ENCODE peak calls at places on chromosomes 3 and 15, in five cellular contexts. One of them, this sample, is unnamed.
A peak's percentile ranks its signal among the peaks of the same experiment; 100 is the strongest.

GRCh38 chr3:14139771-14140170 is 14.9 kb downstream of the TMEM43 start:
- DNase-seq in IMR-90: no peak
- DNase-seq in AG10803: peak; percentile 66
- DNase-seq in left ventricle myocardium inferior: no peak
- DNase-seq in dorsolateral prefrontal cortex: no peak
- DNase-seq in this sample: no peak

GRCh38 chr3:132405188-132405587 is 12.1 kb upstream of the DNAJC13 start:
- DNase-seq in IMR-90: no peak
- DNase-seq in AG10803: peak; percentile 13
- DNase-seq in left ventricle myocardium inferior: no peak
- DNase-seq in dorsolateral prefrontal cortex: no peak
- DNase-seq in this sample: no peak

GRCh38 chr3:101870138-101870537 is 20.8 kb downstream of the NFKBIZ start:
- DNase-seq in IMR-90: no peak
- DNase-seq in AG10803: no peak
- DNase-seq in left ventricle myocardium inferior: no peak
- DNase-seq in dorsolateral prefrontal cortex: no peak
- DNase-seq in this sample: no peak

GRCh38 chr3:45123841-45124269 is 22.3 kb downstream of the CDCP1 start:
- DNase-seq in IMR-90: peak; percentile 91
- DNase-seq in AG10803: peak; percentile 93
- DNase-seq in left ventricle myocardium inferior: no peak
- DNase-seq in dorsolateral prefrontal cortex: no peak
- DNase-seq in this sample: no peak

GRCh38 chr3:166560253-166560652 is 723.0 kb upstream of the BCHE start:
- DNase-seq in IMR-90: no peak
- DNase-seq in AG10803: no peak
- DNase-seq in left ventricle myocardium inferior: no peak
- DNase-seq in dorsolateral prefrontal cortex: no peak
- DNase-seq in this sample: no peak

GRCh38 chr3:107117922-107118576 is 259.2 kb upstream of the CCDC54 start:
- DNase-seq in IMR-90: peak; percentile 80
- DNase-seq in AG10803: peak; percentile 83
- DNase-seq in left ventricle myocardium inferior: no peak
- DNase-seq in dorsolateral prefrontal cortex: peak; percentile 63
- DNase-seq in this sample: peak; percentile 32

GRCh38 chr15:36251450-36251849 is 328.0 kb upstream of the CDIN1 start:
- DNase-seq in IMR-90: no peak
- DNase-seq in AG10803: no peak
- DNase-seq in left ventricle myocardium inferior: no peak
- DNase-seq in dorsolateral prefrontal cortex: no peak
- DNase-seq in this sample: no peak

GRCh38 chr3:27528798-27529197 is 44.6 kb upstream of the SLC4A7 start:
- DNase-seq in IMR-90: no peak
- DNase-seq in AG10803: no peak
- DNase-seq in left ventricle myocardium inferior: no peak
- DNase-seq in dorsolateral prefrontal cortex: no peak
- DNase-seq in this sample: no peak

GRCh38 chr15:73305331-73306211 is 63.2 kb downstream of the HCN4 start:
- DNase-seq in IMR-90: peak; percentile 65
- DNase-seq in AG10803: peak; percentile 61
- DNase-seq in left ventricle myocardium inferior: no peak
- DNase-seq in dorsolateral prefrontal cortex: no peak
- DNase-seq in this sample: peak; percentile 45

GRCh38 chr3:175585898-175586297 is 726.8 kb downstream of the NAALADL2 start:
- DNase-seq in IMR-90: peak; percentile 87
- DNase-seq in AG10803: peak; percentile 34
- DNase-seq in left ventricle myocardium inferior: no peak
- DNase-seq in dorsolateral prefrontal cortex: no peak
- DNase-seq in this sample: no peak

GRCh38 chr3:47433796-47434195 is 41.9 kb downstream of the SCAP start:
- DNase-seq in IMR-90: no peak
- DNase-seq in AG10803: no peak
- DNase-seq in left ventricle myocardium inferior: no peak
- DNase-seq in dorsolateral prefrontal cortex: no peak
- DNase-seq in this sample: no peak

GRCh38 chr3:154356009-154356408 is 31.7 kb upstream of the DHX36 start:
- DNase-seq in IMR-90: no peak
- DNase-seq in AG10803: no peak
- DNase-seq in left ventricle myocardium inferior: no peak
- DNase-seq in dorsolateral prefrontal cortex: no peak
- DNase-seq in this sample: no peak

GRCh38 chr15:74322558-74323180 is 44.8 kb downstream of the CYP11A1 start:
- DNase-seq in IMR-90: peak; percentile 58
- DNase-seq in AG10803: peak; percentile 58
- DNase-seq in left ventricle myocardium inferior: peak; percentile 59
- DNase-seq in dorsolateral prefrontal cortex: peak; percentile 78
- DNase-seq in this sample: peak; percentile 67

GRCh38 chr15:51025454-51025846 is 69.3 kb downstream of the TNFAIP8L3 start:
- DNase-seq in IMR-90: no peak
- DNase-seq in AG10803: no peak
- DNase-seq in left ventricle myocardium inferior: no peak
- DNase-seq in dorsolateral prefrontal cortex: no peak
- DNase-seq in this sample: no peak

GRCh38 chr3:151644986-151645385 is 88.7 kb upstream of the AADACL2 start:
- DNase-seq in IMR-90: no peak
- DNase-seq in AG10803: no peak
- DNase-seq in left ventricle myocardium inferior: no peak
- DNase-seq in dorsolateral prefrontal cortex: no peak
- DNase-seq in this sample: no peak
- TF ChIP-seq CTCF in IMR-90: no peak
- TF ChIP-seq CTCF in AG10803: no peak
- TF ChIP-seq CTCF in left ventricle myocardium inferior: no peak
- TF ChIP-seq CTCF in dorsolateral prefrontal cortex: no peak
- TF ChIP-seq CTCF in this sample: no peak

GRCh38 chr15:65926459-65926858 is 57.2 kb downstream of the RAB11A start:
- DNase-seq in IMR-90: no peak
- DNase-seq in AG10803: no peak
- DNase-seq in left ventricle myocardium inferior: no peak
- DNase-seq in dorsolateral prefrontal cortex: no peak
- DNase-seq in this sample: no peak

GRCh38 chr15:65926899-65927298 is 57.6 kb downstream of the RAB11A start:
- DNase-seq in IMR-90: no peak
- DNase-seq in AG10803: no peak
- DNase-seq in left ventricle myocardium inferior: no peak
- DNase-seq in dorsolateral prefrontal cortex: no peak
- DNase-seq in this sample: no peak

GRCh38 chr15:65925338-65925737 is 56.0 kb downstream of the RAB11A start:
- DNase-seq in IMR-90: no peak
- DNase-seq in AG10803: no peak
- DNase-seq in left ventricle myocardium inferior: no peak
- DNase-seq in dorsolateral prefrontal cortex: no peak
- DNase-seq in this sample: no peak

GRCh38 chr15:65929573-65929972 is 60.3 kb downstream of the RAB11A start:
- DNase-seq in IMR-90: no peak
- DNase-seq in AG10803: no peak
- DNase-seq in left ventricle myocardium inferior: no peak
- DNase-seq in dorsolateral prefrontal cortex: no peak
- DNase-seq in this sample: no peak

GRCh38 chr15:65927545-65927944 is 58.3 kb downstream of the RAB11A start:
- DNase-seq in IMR-90: no peak
- DNase-seq in AG10803: no peak
- DNase-seq in left ventricle myocardium inferior: no peak
- DNase-seq in dorsolateral prefrontal cortex: no peak
- DNase-seq in this sample: no peak
- TF ChIP-seq CTCF in IMR-90: peak; percentile 19
- TF ChIP-seq CTCF in AG10803: peak; percentile 37
- TF ChIP-seq CTCF in left ventricle myocardium inferior: peak; percentile 14
- TF ChIP-seq CTCF in dorsolateral prefrontal cortex: no peak
- TF ChIP-seq CTCF in this sample: no peak

DNA sequence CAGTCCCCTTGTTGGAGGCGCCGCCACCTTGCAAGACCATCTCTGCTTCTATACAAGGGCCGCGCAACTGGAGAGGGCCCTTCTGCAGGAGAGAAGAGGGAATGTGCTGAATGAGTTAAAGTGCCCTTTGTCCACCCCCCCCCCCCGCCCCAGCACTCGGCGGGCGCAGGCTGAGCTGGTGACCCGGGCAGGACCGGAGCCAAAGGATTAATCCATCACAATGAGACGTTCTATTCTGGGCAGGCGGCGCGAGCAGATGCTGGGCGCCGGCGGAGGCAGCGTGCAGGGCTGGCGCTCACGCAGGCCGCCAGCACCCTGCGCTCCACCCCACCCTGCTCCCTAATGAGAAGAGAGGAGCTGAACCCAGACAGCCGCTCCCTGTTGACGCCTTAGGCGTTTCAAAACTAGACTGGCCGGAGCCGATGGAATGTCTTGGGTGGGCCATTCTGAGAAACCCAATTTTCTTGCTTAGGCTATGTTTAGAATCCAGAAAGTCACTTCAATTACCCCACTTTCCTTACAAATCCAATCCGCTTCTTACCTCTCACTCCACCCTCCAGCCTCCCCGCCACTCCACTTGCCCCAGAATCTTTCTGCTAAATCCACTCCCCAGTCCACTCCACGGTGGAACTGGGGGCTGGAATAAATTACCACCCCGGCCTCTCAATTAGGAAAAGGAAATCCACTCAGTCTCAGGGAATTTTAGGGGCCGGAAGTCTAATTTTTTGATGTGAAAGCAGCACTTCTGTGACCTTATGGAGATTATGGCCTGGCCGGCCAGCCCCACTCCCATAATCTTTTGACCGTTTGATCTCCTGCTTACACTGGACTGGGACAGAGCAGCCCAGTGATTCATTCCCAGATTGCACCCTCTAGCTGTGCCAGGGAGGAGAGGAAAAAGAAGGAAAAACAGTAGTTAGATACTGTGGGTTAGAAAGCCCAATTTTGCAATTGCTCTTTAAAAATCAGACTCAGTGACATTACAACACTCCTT is 32.7 kb downstream of the GJD2 start:
- DNase-seq in IMR-90: peak; percentile 40
- DNase-seq in AG10803: peak; percentile 92
- DNase-seq in left ventricle myocardium inferior: peak; percentile 73
- DNase-seq in dorsolateral prefrontal cortex: peak; percentile 77
- DNase-seq in this sample: peak; percentile 48
- TF ChIP-seq CTCF in IMR-90: no peak
- TF ChIP-seq CTCF in AG10803: peak; percentile 38
- TF ChIP-seq CTCF in left ventricle myocardium inferior: peak; percentile 28
- TF ChIP-seq CTCF in dorsolateral prefrontal cortex: no peak
- TF ChIP-seq CTCF in this sample: no peak

GRCh38 chr3:100637197-100637631 is 27.8 kb downstream of the ADGRG7 start:
- DNase-seq in IMR-90: peak; percentile 28
- DNase-seq in AG10803: no peak
- DNase-seq in left ventricle myocardium inferior: no peak
- DNase-seq in dorsolateral prefrontal cortex: no peak
- DNase-seq in this sample: no peak

GRCh38 chr3:100630664-100631063 is 21.3 kb downstream of the ADGRG7 start:
- DNase-seq in IMR-90: peak; percentile 15
- DNase-seq in AG10803: no peak
- DNase-seq in left ventricle myocardium inferior: no peak
- DNase-seq in dorsolateral prefrontal cortex: no peak
- DNase-seq in this sample: no peak

GRCh38 chr3:100635273-100635701 is 25.9 kb downstream of the ADGRG7 start:
- DNase-seq in IMR-90: no peak
- DNase-seq in AG10803: no peak
- DNase-seq in left ventricle myocardium inferior: no peak
- DNase-seq in dorsolateral prefrontal cortex: no peak
- DNase-seq in this sample: no peak

GRCh38 chr3:100629728-100630127 is 20.3 kb downstream of the ADGRG7 start:
- DNase-seq in IMR-90: no peak
- DNase-seq in AG10803: no peak
- DNase-seq in left ventricle myocardium inferior: no peak
- DNase-seq in dorsolateral prefrontal cortex: no peak
- DNase-seq in this sample: no peak

GRCh38 chr3:100634493-100635272 is 25.3 kb downstream of the ADGRG7 start:
- DNase-seq in IMR-90: peak; percentile 6
- DNase-seq in AG10803: peak; percentile 38
- DNase-seq in left ventricle myocardium inferior: no peak
- DNase-seq in dorsolateral prefrontal cortex: no peak
- DNase-seq in this sample: no peak
- TF ChIP-seq CTCF in IMR-90: peak; percentile 4
- TF ChIP-seq CTCF in AG10803: no peak
- TF ChIP-seq CTCF in left ventricle myocardium inferior: no peak
- TF ChIP-seq CTCF in dorsolateral prefrontal cortex: no peak
- TF ChIP-seq CTCF in this sample: no peak

GRCh38 chr3:171453175-171453868 is 6.9 kb downstream of the TNIK start:
- DNase-seq in IMR-90: no peak
- DNase-seq in AG10803: no peak
- DNase-seq in left ventricle myocardium inferior: no peak
- DNase-seq in dorsolateral prefrontal cortex: no peak
- DNase-seq in this sample: peak; percentile 54
- TF ChIP-seq CTCF in IMR-90: peak; percentile 23
- TF ChIP-seq CTCF in AG10803: no peak
- TF ChIP-seq CTCF in left ventricle myocardium inferior: peak; percentile 16
- TF ChIP-seq CTCF in dorsolateral prefrontal cortex: peak; percentile 44
- TF ChIP-seq CTCF in this sample: peak; percentile 51

GRCh38 chr15:61621146-61621545 is 392.0 kb upstream of the RORA start:
- DNase-seq in IMR-90: no peak
- DNase-seq in AG10803: peak; percentile 9
- DNase-seq in left ventricle myocardium inferior: no peak
- DNase-seq in dorsolateral prefrontal cortex: peak; percentile 44
- DNase-seq in this sample: peak; percentile 19
- TF ChIP-seq CTCF in IMR-90: no peak
- TF ChIP-seq CTCF in AG10803: peak; percentile 48
- TF ChIP-seq CTCF in left ventricle myocardium inferior: peak; percentile 50
- TF ChIP-seq CTCF in dorsolateral prefrontal cortex: peak; percentile 49
- TF ChIP-seq CTCF in this sample: peak; percentile 74

DNA sequence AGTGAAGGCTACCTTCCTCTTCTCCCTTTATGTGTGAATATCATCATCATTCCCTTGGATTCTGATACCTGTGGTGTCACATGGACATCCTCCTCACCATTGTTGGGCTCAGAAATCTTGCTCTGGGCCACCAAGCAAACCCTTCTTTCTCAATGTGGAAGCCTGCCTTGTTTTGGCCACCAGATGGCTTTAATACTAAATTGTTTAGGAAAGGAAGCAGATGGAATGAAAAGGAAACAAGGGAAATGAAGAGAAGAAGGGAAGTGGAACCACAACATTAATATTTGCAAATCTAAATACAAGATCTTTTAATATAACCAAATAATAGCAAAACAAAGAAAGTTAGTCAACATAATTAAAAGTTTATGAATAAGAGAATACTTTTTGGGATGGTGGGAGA is 14.0 kb downstream of the FAM227B start:
- DNase-seq in IMR-90: peak; percentile 5
- DNase-seq in AG10803: no peak
- DNase-seq in left ventricle myocardium inferior: no peak
- DNase-seq in dorsolateral prefrontal cortex: no peak
- DNase-seq in this sample: no peak
- TF ChIP-seq CTCF in IMR-90: no peak
- TF ChIP-seq CTCF in AG10803: peak; percentile 33
- TF ChIP-seq CTCF in left ventricle myocardium inferior: no peak
- TF ChIP-seq CTCF in dorsolateral prefrontal cortex: no peak
- TF ChIP-seq CTCF in this sample: no peak